ENCODE peak calls at places on chromosomes 7 and 10, in four cellular contexts. P is activated T-helper 1 cell treated with anti-CD3 and anti-CD28 coated beads, Interleukin-12 subunit alpha, Interleukin-12 subunit beta, Interleukin-2, Interleukin-4 antibody, amounts not matched to agents 30 ng/mL and 10 ng/mL and 1 ng/mL, durations not matched to agents 14 hours and 24 hours and 36 hours; G is fibroblast of the conjunctiva; V is hepatocyte. O is an unnamed sample.

GRCh38 chr7:1843271-1843861 is 173.3 kb downstream of the ELFN1 start:
- DNase-seq in P (no peak), G (no peak), V (no peak), O (no peak)

GRCh38 chr10:124992462-124993344 is 50.8 kb downstream of the ZRANB1 start:
- DNase-seq in G (peak; percentile 63), V (peak; percentile 70), P (no peak), O (peak; percentile 6)

GRCh38 chr7:141754939-141755338 is 9.0 kb upstream of the TAS2R3 start:
- DNase-seq in V (peak; percentile 11), P (no peak), G (no peak), O (no peak)

GRCh38 chr10:61733358-61733940 is 70.7 kb downstream of the CABCOCO1 start:
- DNase-seq in P (no peak), G (peak; percentile 49), V (peak; percentile 71), O (peak; percentile 37)

GRCh38 chr10:31280972-31281371 is 38.0 kb upstream of the ZEB1 start:
- DNase-seq in V (no peak), G (no peak), P (no peak), O (no peak)

GRCh38 chr7:118389629-118390028 is 165.1 kb downstream of the ANKRD7 start:
- DNase-seq in G (no peak), P (no peak), V (no peak), O (no peak)

GRCh38 chr7:20440472-20441105 is 109.9 kb downstream of the ITGB8 start:
- DNase-seq in G (peak; percentile 22), V (peak; percentile 35), P (no peak), O (no peak)

GRCh38 chr7:75624134-75624832 is 114.5 kb downstream of the HIP1 start:
- DNase-seq in G (peak; percentile 78), P (no peak), V (peak; percentile 61), O (peak; percentile 43)

GRCh38 chr7:66043681-66044497 is 31.7 kb upstream of the ASL start:
- DNase-seq in G (no peak), V (peak; percentile 69), P (no peak), O (no peak)

GRCh38 chr7:102152672-102153585 is 133.7 kb upstream of the SH2B2 start:
- DNase-seq in V (peak; percentile 83), G (peak; percentile 37), P (no peak), O (no peak)

GRCh38 chr7:158486919-158487318 is 100.7 kb downstream of the PTPRN2 start:
- DNase-seq in V (no peak), G (no peak), P (no peak), O (no peak)

GRCh38 chr10:12474727-12475414 is 125.5 kb downstream of the CAMK1D start:
- DNase-seq in V (no peak), P (no peak), G (no peak), O (no peak)

GRCh38 chr10:103651783-103652476 is 158.4 kb downstream of the NEURL1 start:
- DNase-seq in P (no peak), G (no peak), V (no peak), O (no peak)

GRCh38 chr7:351681-352480 is 61.9 kb downstream of the FOXL3 start:
- DNase-seq in V (no peak), P (no peak), G (no peak), O (no peak)

GRCh38 chr7:155808551-155809331 is 3.5 kb downstream of the SHH start:
- DNase-seq in V (peak; percentile 73), G (no peak), P (no peak), O (no peak)

GRCh38 chr10:91635401-91636400 is 2.8 kb upstream of the PPP1R3C start:
- DNase-seq in G (peak; percentile 82), V (peak; percentile 88), P (peak; percentile 28), O (peak; percentile 38)

GRCh38 chr7:55198634-55199366 is 166.3 kb upstream of the LANCL2 start:
- DNase-seq in V (no peak), P (no peak), G (no peak), O (no peak)

GRCh38 chr7:118872568-118872967 is 648.1 kb downstream of the ANKRD7 start:
- DNase-seq in P (no peak), V (peak; percentile 22), G (no peak), O (no peak)

O was measured in KG1.